ENCODE peak calls at places on chromosomes 1 and 21, in seven cellular contexts. Y is neuronal stem cell, U is IMR-90, R is trophoblast cell, X is H1, N is mesendoderm, K is mesenchymal stem cell. E is an unnamed sample.

GRCh38 chr1:183433703-183434102 is 15.5 kb upstream of the NMNAT2 start:
- DNase-seq in Y (no peak), R (no peak), N (peak), U (no peak), K (no peak), X (no peak), E (no peak)

GRCh38 chr1:210654176-210654786 is 325.6 kb downstream of the HHAT start:
- DNase-seq in U (no peak), K (peak), Y (no peak), X (no peak), R (no peak), N (no peak), E (no peak)

GRCh38 chr1:66046415-66046814 is 253.7 kb downstream of the PDE4B start:
- DNase-seq in X (no peak), R (no peak), Y (no peak), U (no peak), K (no peak), N (no peak), E (no peak)

GRCh38 chr1:202134645-202135172 is 9.8 kb downstream of the ARL8A start:
- DNase-seq in K (no peak), U (no peak), X (no peak), R (no peak), N (no peak), Y (no peak), E (no peak)

GRCh38 chr1:77290576-77290975 is 8.8 kb downstream of the AK5 start:
- DNase-seq in U (no peak), Y (no peak), X (no peak), N (no peak), K (peak), R (no peak), E (no peak)

GRCh38 chr1:80987106-80987505 is 813.6 kb upstream of the ADGRL2 start:
- DNase-seq in U (no peak), X (no peak), N (peak), Y (no peak), R (no peak), K (no peak), E (no peak)

GRCh38 chr1:165862448-165862847 is 35.0 kb downstream of the UCK2 start:
- DNase-seq in U (no peak), K (no peak), X (no peak), R (no peak), N (no peak), Y (no peak), E (no peak)

GRCh38 chr1:14780271-14780670 is 181.8 kb downstream of the KAZN start:
- DNase-seq in K (no peak), Y (no peak), U (no peak), R (no peak), X (no peak), N (no peak), E (no peak)

GRCh38 chr1:12148160-12148957 is 18.4 kb upstream of the TNFRSF1B start:
- DNase-seq in X (no peak), N (no peak), R (no peak), Y (no peak), U (peak), K (no peak), E (no peak)

GRCh38 chr1:209428241-209428921 is 155.1 kb upstream of the CAMK1G start:
- DNase-seq in X (no peak), N (peak), U (no peak), Y (peak), R (peak), K (no peak), E (peak)

GRCh38 chr1:2382621-2383361 is 8.6 kb downstream of the MORN1 start:
- DNase-seq in N (peak), X (no peak), Y (no peak), R (peak), K (peak), U (no peak), E (peak)

GRCh38 chr1:58156124-58156468 is 390.4 kb downstream of the OMA1 start:
- DNase-seq in Y (no peak), U (no peak), N (no peak), R (no peak), X (no peak), K (no peak), E (no peak)

GRCh38 chr1:28358701-28359100 is 10.8 kb upstream of the PHACTR4 start:
- DNase-seq in U (no peak), Y (no peak), K (no peak), N (no peak), R (no peak), X (no peak), E (no peak)

GRCh38 chr1:181514298-181515290 is 31.3 kb downstream of the CACNA1E start:
- DNase-seq in U (no peak), K (no peak), N (no peak), X (no peak), R (no peak), Y (no peak), E (no peak)
- H3K23ac ChIP-seq in U (no peak), K (no peak), N (no peak), X (no peak), R (no peak), Y (peak), E (no peak)

GRCh38 chr1:200414657-200415056 is 4.8 kb upstream of the ZNF281 start:
- DNase-seq in K (no peak), X (no peak), U (no peak), Y (no peak), R (no peak), N (no peak), E (no peak)

GRCh38 chr1:200409203-200409760 is 554 bp downstream of the ZNF281 start:
- DNase-seq in U (peak), Y (no peak), R (no peak), K (peak), N (peak), X (no peak), E (peak)

GRCh38 chr1:200409761-200410565 is at the start of gene ZNF281:
- DNase-seq in U (peak), X (peak), N (peak), R (peak), Y (peak), K (peak), E (peak)

GRCh38 chr1:200411406-200412257 is 1.8 kb upstream of the ZNF281 start:
- DNase-seq in X (peak), K (no peak), N (peak), U (no peak), R (no peak), Y (no peak), E (peak)

GRCh38 chr1:200410566-200410878 is 686 bp upstream of the ZNF281 start:
- DNase-seq in R (peak), U (no peak), K (peak), N (peak), X (no peak), Y (no peak), E (peak)
- H3K9ac ChIP-seq in R (no peak), U (no peak), K (peak), N (peak), X (no peak), Y (no peak), E (peak)

GRCh38 chr1:94926915-94927404 is at the start of gene CNN3:
- DNase-seq in Y (peak), X (peak), N (peak), K (peak), R (peak), U (peak), E (peak)
- H3K23ac ChIP-seq in Y (peak), X (no peak), N (peak), K (peak), R (peak), U (peak), E (peak)

GRCh38 chr1:150764617-150765090 is 924 bp downstream of the CTSS start:
- DNase-seq in K (peak), U (peak), Y (no peak), N (no peak), R (no peak), X (no peak), E (no peak)

GRCh38 chr1:150763018-150763417 is 2.6 kb downstream of the CTSS start:
- DNase-seq in K (peak), Y (no peak), R (no peak), U (no peak), X (no peak), N (no peak), E (no peak)

GRCh38 chr1:150765229-150765976 is at the start of gene CTSS:
- DNase-seq in U (peak), K (peak), Y (no peak), R (no peak), X (no peak), N (no peak), E (no peak)

GRCh38 chr1:150762559-150762958 is 3.0 kb downstream of the CTSS start:
- DNase-seq in U (no peak), N (no peak), X (no peak), R (no peak), K (no peak), Y (no peak), E (no peak)

DNA sequence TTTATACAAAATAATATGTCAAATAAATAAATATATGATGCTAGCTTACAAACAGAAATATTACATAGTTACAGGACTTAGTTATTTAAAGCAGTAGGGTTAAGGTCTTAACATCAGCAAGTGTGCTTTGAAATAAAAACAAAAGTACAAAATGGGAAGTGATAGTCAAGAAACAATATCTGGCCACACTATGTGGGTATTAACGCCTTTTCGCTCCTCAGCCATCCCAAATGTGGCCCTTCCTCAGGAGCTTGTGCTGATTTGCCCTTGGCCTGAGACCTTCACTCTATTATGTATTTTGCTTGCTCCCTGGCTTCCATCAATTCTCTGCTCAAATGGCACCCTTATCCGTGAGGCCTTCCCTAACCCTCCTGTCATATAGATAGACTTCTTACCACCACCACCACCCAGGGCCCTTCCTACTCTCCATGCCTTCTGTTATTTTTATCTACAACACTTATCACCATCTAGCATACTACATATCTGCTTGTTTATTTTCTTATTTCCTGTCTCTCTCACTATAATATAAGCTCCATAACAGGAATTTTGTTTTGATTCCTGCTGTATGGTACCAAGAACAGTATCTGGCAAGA is 1.9 kb downstream of the CTSS start:
- DNase-seq in K (peak), Y (no peak), R (no peak), U (peak), N (no peak), X (no peak), E (no peak)
- H3K9ac ChIP-seq in K (no peak), Y (no peak), R (no peak), U (no peak), N (no peak), X (no peak), E (no peak)

DNA sequence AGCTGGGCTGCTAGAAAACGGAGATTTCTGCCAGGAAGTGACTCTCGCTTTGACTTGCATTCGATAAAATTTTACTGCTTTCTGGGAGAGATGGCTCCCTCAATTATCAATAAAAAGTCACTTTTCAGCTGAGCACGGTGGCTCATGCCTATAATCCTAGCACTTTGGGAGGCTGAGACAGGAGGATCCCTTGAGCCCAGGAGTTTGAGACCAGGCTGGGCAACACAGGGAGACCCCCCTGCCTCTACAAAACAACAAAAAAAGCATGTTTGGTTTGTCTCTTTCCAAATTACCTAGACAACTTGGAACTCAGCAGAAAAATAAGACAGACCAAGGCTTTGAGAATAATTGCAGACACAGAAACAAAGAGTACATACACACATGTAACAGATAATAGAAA is 12.9 kb upstream of the ENSA start:
- DNase-seq in N (peak), R (no peak), X (no peak), K (no peak), U (no peak), Y (no peak), E (no peak)
- H3K23ac ChIP-seq in N (peak), R (no peak), X (no peak), K (no peak), U (no peak), Y (no peak), E (no peak)

GRCh38 chr1:192797845-192798244 is 11.0 kb upstream of the RGS2 start:
- DNase-seq in N (no peak), X (no peak), R (no peak), Y (no peak), K (no peak), U (no peak), E (no peak)
- H3K9ac ChIP-seq in N (no peak), X (no peak), R (no peak), Y (no peak), K (no peak), U (no peak), E (no peak)

GRCh38 chr21:42722808-42723470 is 69.5 kb downstream of the PDE9A start:
- DNase-seq in R (no peak), K (no peak), N (no peak), X (no peak), U (no peak), Y (no peak), E (no peak)
- H3K23ac ChIP-seq in R (no peak), K (no peak), N (no peak), X (no peak), U (peak), Y (peak), E (no peak)

DNA sequence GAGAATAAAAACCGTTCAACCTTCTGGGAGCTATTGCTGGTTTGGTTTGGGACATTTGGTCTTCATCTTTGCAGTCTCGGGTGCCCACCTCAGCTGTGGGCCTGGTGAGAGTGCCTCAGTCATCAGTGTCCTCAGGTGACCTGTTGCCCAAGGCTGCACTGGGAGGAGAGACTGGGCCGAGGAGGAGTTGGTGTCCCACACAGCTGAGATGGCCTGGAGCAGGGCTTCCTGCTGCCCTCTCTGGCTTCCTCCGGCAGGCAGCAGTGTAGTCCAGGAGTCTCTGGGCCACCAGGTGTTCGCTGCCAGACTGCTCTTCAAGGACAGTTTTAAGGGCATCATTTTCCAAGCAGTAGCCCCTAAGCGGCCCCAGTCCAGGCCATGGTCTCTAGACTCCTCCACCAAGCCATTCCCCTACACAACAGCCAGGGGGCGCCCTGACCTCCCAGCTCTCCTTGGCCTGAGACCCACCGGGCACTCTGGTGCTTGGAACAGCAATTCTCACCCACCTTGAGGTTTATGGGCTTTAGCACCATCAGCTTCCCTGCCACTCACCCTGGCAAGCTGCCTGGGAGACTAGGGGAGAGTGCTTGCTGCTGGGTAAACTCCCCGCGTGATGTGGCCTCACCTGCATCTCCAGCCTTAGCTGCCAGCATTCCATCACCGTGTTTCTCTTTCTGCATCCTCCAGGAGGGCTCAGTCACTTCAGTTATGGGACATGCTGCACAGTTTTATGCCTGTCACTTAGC is 9.1 kb upstream of the SYTL1 start:
- DNase-seq in K (peak), U (peak), Y (no peak), N (peak), X (no peak), R (peak), E (peak)
- H3K9ac ChIP-seq in K (no peak), U (no peak), Y (peak), N (no peak), X (no peak), R (no peak), E (no peak)

DNA sequence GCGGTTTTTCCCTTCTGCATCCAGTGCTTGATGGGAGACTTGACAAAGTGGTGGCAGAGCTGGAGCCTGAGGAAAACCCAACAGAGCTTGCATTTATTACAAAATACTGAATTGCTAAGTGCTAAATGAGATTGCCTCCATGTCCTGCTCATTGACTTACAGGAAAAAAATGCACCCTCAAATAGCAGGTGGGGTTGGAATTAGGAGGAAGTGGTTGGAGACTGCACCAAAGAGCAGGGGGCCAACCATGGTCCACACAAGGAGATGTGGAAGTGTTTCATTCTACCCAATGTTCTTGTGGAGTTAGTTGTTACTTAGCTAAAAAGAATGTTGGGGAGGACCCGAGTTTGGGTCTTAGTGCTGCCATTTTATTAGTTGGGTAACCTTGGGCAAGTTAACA is 140.6 kb downstream of the S1PR1 start:
- DNase-seq in R (no peak), Y (no peak), X (no peak), K (no peak), N (no peak), U (no peak), E (no peak)
- H3K23ac ChIP-seq in R (no peak), Y (no peak), X (no peak), K (no peak), N (no peak), U (no peak), E (no peak)

DNA sequence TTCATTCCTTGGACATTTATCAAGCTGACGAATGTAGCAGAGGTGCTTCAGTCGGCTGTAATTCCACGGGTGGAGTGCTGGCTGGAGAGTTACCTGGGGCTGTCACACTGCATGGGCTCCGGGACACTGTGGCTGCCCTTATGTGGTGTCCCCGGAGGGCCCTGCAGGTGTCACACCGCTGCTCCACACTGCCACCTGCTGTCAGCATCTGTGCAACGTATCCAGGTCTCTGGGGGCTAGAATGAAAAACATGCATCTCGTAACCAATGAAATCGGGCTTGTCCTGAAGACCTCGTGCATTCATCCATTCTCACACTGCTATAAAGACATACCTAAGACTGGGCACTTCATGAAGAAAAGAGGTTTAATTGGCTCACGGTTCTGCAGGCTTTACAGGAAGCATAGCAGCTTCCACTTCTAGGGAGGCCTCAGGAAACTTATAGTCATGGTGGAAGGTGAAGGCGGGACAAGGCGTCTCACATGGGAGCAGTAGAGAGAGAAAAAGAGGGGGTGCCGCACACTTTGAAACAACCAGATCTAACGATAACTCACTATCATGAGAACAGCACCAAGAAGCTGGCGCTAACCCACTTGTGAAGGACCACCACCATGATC is 46.7 kb upstream of the PCBP3 start:
- DNase-seq in K (peak), Y (peak), R (peak), X (peak), U (peak), N (peak), E (peak)
- H3K9ac ChIP-seq in K (no peak), Y (no peak), R (no peak), X (no peak), U (no peak), N (no peak), E (no peak)

E was measured in H9.